ENCODE peak calls at places on chromosomes 12 and 14, in five cellular contexts. Q, O, X, W and U are unnamed samples.

GRCh38 chr12:43917896-43918295 is 82.0 kb downstream of the TMEM117 start:
- DNase-seq in Q (no peak), O (no peak), X (no peak), W (no peak), U (no peak)

GRCh38 chr14:74611672-74612345 is at the start of gene LTBP2:
- DNase-seq in Q (peak; percentile 72), O (peak; percentile 25), X (peak; percentile 69), W (no peak), U (no peak)

GRCh38 chr12:100733817-100734593 is 60.6 kb upstream of the ANO4 start:
- DNase-seq in Q (no peak), O (peak; percentile 59), X (peak; percentile 55), W (peak; percentile 10), U (no peak)

GRCh38 chr12:110004598-110004997 is 5.4 kb downstream of the ANKRD13A start:
- DNase-seq in Q (no peak), O (no peak), X (no peak), W (no peak), U (no peak)

GRCh38 chr12:55704824-55705780 is 2.6 kb downstream of the ITGA7 start:
- DNase-seq in Q (peak; percentile 84), O (no peak), X (no peak), W (no peak), U (no peak)

GRCh38 chr12:109724321-109724892 is 10.8 kb downstream of the FAM222A start:
- DNase-seq in Q (no peak), O (no peak), X (no peak), W (no peak), U (no peak)

GRCh38 chr12:6199531-6200265 is 502 bp upstream of the CD9 start:
- DNase-seq in Q (peak; percentile 82), O (no peak), X (peak; percentile 80), W (no peak), U (no peak)

GRCh38 chr12:77153706-77154105 is 88.3 kb upstream of the E2F7 start:
- DNase-seq in Q (no peak), O (no peak), X (no peak), W (no peak), U (no peak)

GRCh38 chr12:56300644-56301464 is 724 bp upstream of the CS start:
- DNase-seq in Q (no peak), O (no peak), X (peak; percentile 4), W (no peak), U (no peak)

GRCh38 chr12:57616383-57617101 is 5.3 kb downstream of the ARHGEF25 start:
- DNase-seq in Q (no peak), O (peak; percentile 83), X (no peak), W (no peak), U (no peak)

GRCh38 chr12:15186593-15186992 is 34.6 kb downstream of the RERG start:
- DNase-seq in Q (no peak), O (peak; percentile 63), X (no peak), W (no peak), U (no peak)

GRCh38 chr14:65791551-65791981 is 379.0 kb downstream of the FUT8 start:
- DNase-seq in Q (no peak), O (peak; percentile 52), X (no peak), W (no peak), U (no peak)

GRCh38 chr12:98156697-98157096 is 358.7 kb upstream of the TMPO start:
- DNase-seq in Q (no peak), O (no peak), X (no peak), W (no peak), U (no peak)

GRCh38 chr14:105200641-105201040 is 19.5 kb upstream of the NUDT14 start:
- DNase-seq in Q (no peak), O (no peak), X (no peak), W (no peak), U (no peak)

GRCh38 chr14:105203057-105203494 is 22.0 kb upstream of the NUDT14 start:
- DNase-seq in Q (peak; percentile 84), O (peak; percentile 75), X (peak; percentile 83), W (peak; percentile 32), U (peak; percentile 72)

GRCh38 chr14:105201928-105202513 is 20.9 kb upstream of the NUDT14 start:
- DNase-seq in Q (no peak), O (no peak), X (peak; percentile 50), W (no peak), U (peak; percentile 46)

GRCh38 chr14:105200074-105200473 is 19.0 kb upstream of the NUDT14 start:
- DNase-seq in Q (no peak), O (no peak), X (no peak), W (no peak), U (no peak)

GRCh38 chr14:105201156-105201927 is 20.2 kb upstream of the NUDT14 start:
- DNase-seq in Q (no peak), O (no peak), X (peak; percentile 38), W (no peak), U (no peak)
- TF ChIP-seq CTCF in Q (no peak), O (no peak), X (peak; percentile 42), W (peak; percentile 3), U (peak; percentile 30)

GRCh38 chr12:130144256-130144655 is 18.0 kb upstream of the FZD10 start:
- DNase-seq in Q (no peak), O (no peak), X (no peak), W (no peak), U (no peak)

GRCh38 chr12:130141105-130141504 is 21.2 kb upstream of the FZD10 start:
- DNase-seq in Q (no peak), O (no peak), X (no peak), W (no peak), U (no peak)

GRCh38 chr12:130143136-130143535 is 19.1 kb upstream of the FZD10 start:
- DNase-seq in Q (no peak), O (no peak), X (no peak), W (no peak), U (no peak)

GRCh38 chr12:130141901-130142683 is 20.2 kb upstream of the FZD10 start:
- DNase-seq in Q (no peak), O (no peak), X (no peak), W (no peak), U (no peak)

DNA sequence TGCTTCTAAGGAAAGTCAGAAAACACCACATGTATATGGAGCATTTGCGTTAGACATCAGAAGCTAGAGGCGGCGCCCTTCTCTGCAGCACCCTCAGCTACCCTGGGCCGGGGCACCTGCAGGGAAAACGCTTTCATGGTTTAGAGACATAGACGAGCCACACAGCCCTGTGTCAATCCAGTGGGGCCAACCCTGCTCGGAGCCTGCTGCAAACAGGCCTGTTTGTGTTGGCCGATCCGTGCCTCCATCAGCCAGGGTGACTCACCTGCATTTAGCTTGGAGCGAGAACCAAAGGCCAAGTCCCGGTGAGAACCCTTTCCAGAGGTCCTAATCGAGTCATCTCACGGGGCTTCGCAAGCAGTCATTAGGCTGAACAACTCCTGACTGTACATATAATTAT is 19.5 kb upstream of the FZD10 start:
- DNase-seq in Q (no peak), O (no peak), X (no peak), W (no peak), U (no peak)
- H3K9me3 ChIP-seq in Q (no peaks in the 10 kb centered on the region), O (no peaks in the 10 kb centered on the region), X (no peaks in the 10 kb centered on the region), W (peaks cover 83% of the 10 kb centered on the region), U (no peaks in the 10 kb centered on the region)

DNA sequence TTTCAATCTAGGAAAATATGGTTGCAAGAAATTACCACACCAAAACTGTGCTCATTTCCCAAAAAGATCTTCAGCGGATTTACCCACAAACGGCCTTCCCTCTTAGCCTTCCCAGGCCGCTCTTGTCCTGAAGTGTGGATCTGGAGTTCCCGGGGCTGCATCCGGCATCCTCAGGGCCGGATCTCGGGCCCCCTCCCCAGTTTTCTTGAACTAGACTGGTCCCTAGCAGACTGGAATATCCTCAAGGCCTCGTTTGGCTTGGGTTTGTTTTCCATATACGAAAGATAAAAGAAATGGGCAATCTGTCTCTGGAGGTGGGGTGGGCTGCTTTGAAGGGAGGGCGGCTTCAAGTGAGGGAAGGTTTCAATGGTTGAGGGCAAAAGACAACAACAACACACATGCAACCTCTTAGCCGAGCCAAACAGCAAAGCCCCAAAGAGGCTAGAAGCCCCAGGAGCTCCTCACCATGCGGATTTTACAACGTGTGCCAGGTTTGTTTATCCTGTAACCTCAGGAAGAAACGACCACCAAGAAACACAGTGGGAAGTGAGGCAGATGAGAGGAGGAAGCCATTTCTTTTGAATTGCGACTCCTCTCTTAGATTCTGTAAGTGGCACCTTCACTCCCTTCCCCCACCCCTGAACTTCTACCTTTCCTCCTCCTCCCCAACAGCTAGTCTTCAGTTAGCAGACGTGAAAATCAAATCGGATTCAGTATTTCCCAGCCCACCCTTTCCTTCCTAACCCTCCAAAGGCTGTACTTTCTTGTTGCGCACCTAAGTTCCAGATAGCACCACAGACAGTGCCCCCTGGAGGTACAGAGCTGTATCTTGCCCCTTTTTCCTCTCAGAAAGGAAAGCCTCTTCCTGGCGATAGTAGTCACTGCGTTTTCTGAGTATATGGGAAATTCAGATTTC is 2.6 kb downstream of the MYF6 start:
- DNase-seq in Q (no peak), O (peak; percentile 49), X (peak; percentile 75), W (no peak), U (no peak)
- TF ChIP-seq CTCF in Q (no peak), O (peak; percentile 70), X (peak; percentile 89), W (peak; percentile 21), U (peak; percentile 17)

DNA sequence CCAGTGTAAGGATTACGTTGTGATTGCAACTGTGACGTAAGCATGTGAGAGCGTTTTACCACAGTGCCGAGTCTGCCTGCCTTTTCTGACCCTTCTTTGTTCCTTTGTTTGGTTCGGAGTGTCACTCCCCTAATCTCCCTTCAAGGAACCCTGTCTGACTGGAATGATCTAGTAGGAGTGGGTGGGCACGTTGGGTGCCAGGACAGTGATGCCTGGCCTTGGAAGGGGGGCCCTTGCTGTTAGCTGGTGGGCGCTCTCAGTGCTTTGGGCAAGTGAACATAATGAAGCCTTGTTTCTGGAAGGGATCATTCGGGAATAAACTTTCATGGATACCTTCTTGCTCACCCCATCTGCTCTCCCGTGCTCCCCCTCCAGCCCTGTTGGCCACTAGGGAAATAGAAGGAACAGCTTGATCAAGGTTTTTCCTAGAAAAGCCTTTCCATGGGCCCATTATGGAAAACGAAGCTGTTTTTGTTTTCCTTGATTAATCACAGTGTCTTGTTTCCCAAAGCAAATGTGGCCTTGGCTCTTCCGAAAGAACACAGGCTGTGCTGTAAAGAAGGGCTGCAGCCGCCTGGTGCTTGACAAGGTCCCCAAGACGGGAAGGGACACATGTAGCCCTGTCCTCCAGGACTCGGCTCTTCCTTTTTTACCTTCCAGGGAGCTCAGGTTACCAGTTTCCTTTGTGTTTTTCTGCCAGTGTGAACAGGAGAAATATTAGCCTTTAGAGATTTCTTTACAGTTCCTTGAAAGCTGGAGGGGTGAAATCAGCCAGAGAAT is 215.4 kb downstream of the CRADD start:
- DNase-seq in Q (no peak), O (no peak), X (peak; percentile 82), W (no peak), U (no peak)
- H3K9me3 ChIP-seq in Q (no peaks in the 10 kb centered on the region), O (no peaks in the 10 kb centered on the region), X (no peaks in the 10 kb centered on the region), W (no peaks in the 10 kb centered on the region), U (no peaks in the 10 kb centered on the region)

GRCh38 chr14:92088494-92088893 is 17.9 kb downstream of the ATXN3 start:
- DNase-seq in Q (no peak), O (no peak), X (no peak), W (no peak), U (no peak)

GRCh38 chr14:92093320-92093719 is 13.1 kb downstream of the ATXN3 start:
- DNase-seq in Q (no peak), O (no peak), X (peak; percentile 10), W (no peak), U (no peak)
- TF ChIP-seq CTCF in Q (no peak), O (peak; percentile 27), X (peak; percentile 35), W (no peak), U (no peak)